ENCODE peak calls at places on chromosomes 11 and 22, in four cellular contexts. U is right lobe of liver, O is psoas muscle, K is pancreas. N is an unnamed sample.

GRCh38 chr22:37623075-37624016 is 14.7 kb downstream of the GGA1 start:
- DNase-seq in U (no peak), K (peak), O (peak), N (no peak)

GRCh38 chr11:26028294-26028954 is 303.5 kb upstream of the ANO3 start:
- DNase-seq in K (no peak), U (no peak), O (no peak), N (peak)

GRCh38 chr11:46588131-46588530 is 5.7 kb downstream of the AMBRA1 start:
- DNase-seq in K (no peak), U (no peak), O (no peak), N (no peak)

GRCh38 chr11:61049854-61050253 is 52.4 kb upstream of the CD5 start:
- DNase-seq in K (no peak), O (no peak), U (no peak), N (no peak)

GRCh38 chr11:13884159-13884799 is 78.2 kb upstream of the SPON1 start:
- DNase-seq in O (no peak), K (no peak), U (no peak), N (no peak)

GRCh38 chr22:49803134-49803533 is 24.5 kb downstream of the BRD1 start:
- DNase-seq in U (no peak), K (no peak), O (no peak), N (no peak)

GRCh38 chr11:65445604-65446445 is 23.2 kb downstream of the NEAT1 start:
- DNase-seq in O (peak), K (peak), U (peak), N (no peak)

GRCh38 chr11:3981084-3981633 is 113.4 kb upstream of the RRM1 start:
- DNase-seq in O (no peak), U (no peak), K (no peak), N (no peak)

GRCh38 chr22:40953446-40953845 is 2.3 kb downstream of the RBX1 start:
- DNase-seq in U (no peak), O (no peak), K (no peak), N (no peak)

GRCh38 chr22:40951795-40952602 is 821 bp downstream of the RBX1 start:
- DNase-seq in O (no peak), K (no peak), U (no peak), N (no peak)

GRCh38 chr22:40955516-40955915 is 4.3 kb downstream of the RBX1 start:
- DNase-seq in O (no peak), K (no peak), U (no peak), N (no peak)

GRCh38 chr22:40950888-40951794 is at the start of gene RBX1:
- DNase-seq in O (peak), U (peak), K (peak), N (peak)

DNA sequence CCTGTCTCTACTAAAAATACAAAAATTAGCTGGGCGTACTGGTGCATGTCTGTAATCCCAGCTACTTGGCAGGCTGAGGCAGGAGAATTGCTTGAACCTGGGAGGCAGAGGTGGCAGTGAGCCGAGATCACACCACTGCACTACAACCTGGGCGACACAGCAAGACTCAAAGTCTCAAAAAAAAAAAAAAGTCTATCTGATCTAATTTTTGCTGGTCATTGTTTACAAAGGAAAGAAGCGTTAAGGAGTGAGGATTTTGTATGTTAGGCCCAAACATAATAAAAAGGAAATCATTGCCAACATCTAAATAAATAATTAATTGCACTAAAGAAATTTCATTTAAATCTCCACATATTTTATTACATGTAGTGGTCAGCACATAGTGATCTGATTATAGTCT is 2.9 kb downstream of the RBX1 start:
- DNase-seq in U (no peak), K (no peak), O (no peak), N (no peak)
- H3K4me3 ChIP-seq in U (no peak), K (no peak), O (no peak), N (no peak)

DNA sequence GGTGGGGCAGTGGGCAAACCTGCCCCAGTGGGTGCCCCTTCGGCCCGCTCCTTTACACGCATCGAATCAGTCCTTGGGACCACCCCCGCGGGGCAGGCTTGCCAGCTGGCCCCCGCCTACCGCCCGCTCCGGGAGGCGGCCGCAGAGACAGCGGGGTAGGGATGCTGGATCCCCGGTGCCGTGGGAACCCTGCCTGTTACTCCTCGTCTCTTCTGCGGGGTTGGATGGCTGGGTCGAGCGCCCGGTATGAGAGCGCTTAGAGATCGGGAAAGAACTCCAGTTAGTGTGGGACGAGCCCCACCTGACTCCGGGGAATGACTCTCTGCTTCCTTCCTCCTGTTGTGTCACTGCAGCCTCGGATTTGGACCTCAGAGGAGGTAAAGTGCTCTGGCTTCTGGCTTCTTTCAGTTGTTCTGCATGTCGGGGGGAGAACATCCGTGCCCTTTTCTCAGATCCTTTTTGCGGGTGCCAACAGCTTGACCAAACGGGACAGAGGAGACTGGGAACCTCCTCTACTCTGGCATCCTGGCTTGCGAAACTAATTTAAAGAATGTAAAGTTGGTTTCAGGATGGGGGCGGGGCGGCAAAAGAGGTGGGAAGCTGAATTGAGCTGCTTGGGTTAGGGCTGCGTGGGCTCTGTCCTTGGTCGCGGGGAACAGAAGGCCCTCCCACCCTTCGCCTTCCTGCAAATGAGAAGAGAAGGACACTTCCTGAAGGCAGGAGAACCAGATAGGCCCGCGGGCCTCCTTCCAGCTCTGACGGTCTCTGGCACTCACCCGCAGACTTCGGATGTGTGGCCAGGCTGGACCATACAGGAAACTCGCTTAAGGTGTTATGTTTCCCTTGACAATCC is 915 bp downstream of the LAYN start:
- DNase-seq in K (peak), O (peak), U (peak), N (peak)
- H3K4me3 ChIP-seq in K (peak), O (peak), U (peak), N (peak)

DNA sequence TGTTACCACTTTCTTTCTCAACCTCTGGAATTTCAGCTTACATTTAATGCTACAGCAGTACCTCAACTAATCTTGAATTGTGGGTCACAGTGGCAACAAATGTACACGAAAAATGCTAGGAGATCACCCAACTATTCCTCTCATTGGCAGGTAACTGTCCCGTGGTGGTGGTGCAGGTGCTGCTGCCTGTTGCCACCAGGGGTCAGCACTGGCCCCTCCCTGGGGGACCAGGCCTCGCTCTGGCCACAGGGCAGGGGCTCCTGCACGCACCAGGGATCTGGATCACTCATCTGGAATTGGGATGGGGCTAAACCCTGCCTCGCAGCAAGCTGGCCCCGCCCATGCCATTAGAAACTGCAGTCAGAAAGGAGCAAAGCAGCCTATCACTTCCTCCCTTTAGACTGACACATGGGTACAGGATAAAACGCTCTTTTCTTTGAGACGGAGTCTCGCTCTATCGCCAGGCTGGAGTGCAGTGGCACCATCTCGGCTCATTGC is 6.9 kb upstream of the POLDIP3 start:
- DNase-seq in K (peak), U (no peak), O (peak), N (no peak)
- H3K4me3 ChIP-seq in K (no peak), U (no peak), O (no peak), N (no peak)

GRCh38 chr22:23892626-23893445 is 1.3 kb upstream of the MIF start:
- DNase-seq in K (no peak), O (no peak), U (peak), N (no peak)
- H3K4me3 ChIP-seq in K (no peak), O (no peak), U (no peak), N (no peak)

GRCh38 chr22:28773461-28773867 is 969 bp downstream of the CCDC117 start:
- DNase-seq in K (no peak), U (no peak), O (no peak), N (no peak)

GRCh38 chr22:28771195-28771791 is 1.2 kb upstream of the CCDC117 start:
- DNase-seq in U (peak), K (no peak), O (no peak), N (no peak)

GRCh38 chr22:28769394-28770085 is 3.0 kb upstream of the CCDC117 start:
- DNase-seq in K (no peak), U (no peak), O (no peak), N (no peak)

GRCh38 chr22:28772633-28773460 is at the start of gene CCDC117:
- DNase-seq in O (peak), U (peak), K (peak), N (peak)

DNA sequence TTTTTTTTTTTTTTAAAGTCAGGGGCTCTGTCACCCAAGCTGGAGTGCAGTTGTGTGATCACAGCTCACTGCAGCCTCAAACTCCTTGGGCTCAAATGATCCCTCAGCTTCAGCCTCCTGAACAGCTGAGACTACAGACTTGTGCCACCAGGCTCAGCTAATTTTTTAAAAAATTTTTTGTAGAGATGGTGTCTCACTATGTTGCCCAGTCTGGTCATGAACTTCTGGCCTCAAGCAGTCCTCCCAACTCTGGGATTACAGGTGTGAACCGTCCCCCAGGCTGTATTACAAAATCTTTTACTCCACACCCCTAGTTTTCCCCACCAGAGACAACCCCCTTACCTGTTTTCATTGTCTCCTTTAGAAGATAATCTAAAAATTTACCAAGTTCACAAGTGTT is 1.9 kb downstream of the CCDC117 start:
- DNase-seq in U (no peak), O (no peak), K (no peak), N (no peak)
- H3K4me3 ChIP-seq in U (no peak), O (peak), K (no peak), N (no peak)

GRCh38 chr11:73384871-73385692 is 8.9 kb downstream of the RELT start:
- DNase-seq in U (peak), O (peak), K (no peak), N (no peak)
- H3K4me3 ChIP-seq in U (no peak), O (peak), K (no peak), N (no peak)

GRCh38 chr11:9201372-9202162 is 63.6 kb downstream of the DENND5A start:
- DNase-seq in K (no peak), O (no peak), U (no peak), N (no peak)

GRCh38 chr11:9205596-9205995 is 59.6 kb downstream of the DENND5A start:
- DNase-seq in U (no peak), K (no peak), O (no peak), N (no peak)

GRCh38 chr11:9203715-9204311 is 61.3 kb downstream of the DENND5A start:
- DNase-seq in K (no peak), U (no peak), O (no peak), N (no peak)

GRCh38 chr11:9200471-9200870 is 64.7 kb downstream of the DENND5A start:
- DNase-seq in U (no peak), O (no peak), K (no peak), N (no peak)
- H3K4me3 ChIP-seq in U (no peak), O (no peak), K (no peak), N (no peak)

GRCh38 chr22:40853330-40853729 is 3.1 kb downstream of the ST13 start:
- DNase-seq in U (no peak), K (no peak), O (no peak), N (no peak)
- H3K4me3 ChIP-seq in U (peak), K (no peak), O (peak), N (no peak)